ENCODE peak calls at places on chromosomes 16 and 17, in four cellular contexts. S is mucosa of gallbladder; T is stimulated activated CD4-positive, alpha-beta T cell treated with anti-CD3 and anti-CD28 coated beads, Interleukin-15, amount 100 ng/mL, for 1 hour; A is T1000. Z is an unnamed sample.

GRCh38 chr16:1430759-1431496 is at the start of gene PERCC1:
- DNase-seq in S (no peak), T (no peak), A (no peak), Z (no peak)

GRCh38 chr17:83055911-83056582 is 23.4 kb upstream of the METRNL start:
- DNase-seq in S (no peak), T (no peak), A (peak), Z (no peak)

GRCh38 chr17:75102385-75102821 is 7.4 kb upstream of the ARMC7 start:
- DNase-seq in S (no peak), T (no peak), A (no peak), Z (no peak)

GRCh38 chr17:80760501-80760900 is 215.9 kb downstream of the RPTOR start:
- DNase-seq in S (peak), T (no peak), A (no peak), Z (peak)

GRCh38 chr17:30824002-30824355 is 513 bp downstream of the CRLF3 start:
- DNase-seq in S (no peak), T (no peak), A (peak), Z (no peak)

GRCh38 chr16:794853-795466 is 5.6 kb downstream of the GNG13 start:
- DNase-seq in S (no peak), T (no peak), A (no peak), Z (no peak)

GRCh38 chr16:19105891-19106624 is 7.7 kb upstream of the ITPRIPL2 start:
- DNase-seq in S (no peak), T (no peak), A (no peak), Z (no peak)

GRCh38 chr17:82590216-82590615 is 58.0 kb downstream of the WDR45B start:
- DNase-seq in S (no peak), T (no peak), A (no peak), Z (no peak)

GRCh38 chr17:41705271-41705991 is 6.7 kb upstream of the GAST start:
- DNase-seq in S (no peak), T (no peak), A (no peak), Z (no peak)

GRCh38 chr16:68383858-68384257 is 64.5 kb downstream of the SMPD3 start:
- DNase-seq in S (no peak), T (no peak), A (no peak), Z (no peak)

GRCh38 chr17:64202683-64203430 is 60.2 kb downstream of the TEX2 start:
- DNase-seq in S (no peak), T (no peak), A (peak), Z (no peak)

GRCh38 chr17:1519678-1520077 is 3.3 kb upstream of the INPP5K start:
- DNase-seq in S (no peak), T (no peak), A (no peak), Z (no peak)

GRCh38 chr16:27401768-27402568 is at the start of gene IL21R:
- DNase-seq in S (peak), T (peak), A (peak), Z (no peak)

GRCh38 chr17:29596811-29597210 is 3.9 kb downstream of the ANKRD13B start:
- DNase-seq in S (no peak), T (no peak), A (no peak), Z (no peak)

GRCh38 chr17:76598004-76598439 is 12.4 kb upstream of the ST6GALNAC2 start:
- DNase-seq in S (no peak), T (no peak), A (no peak), Z (no peak)

GRCh38 chr16:56932588-56933265 is 785 bp downstream of the HERPUD1 start:
- DNase-seq in S (peak), T (no peak), A (no peak), Z (peak)

GRCh38 chr17:7327501-7327900 is 1.6 kb downstream of the NEURL4 start:
- DNase-seq in S (no peak), T (no peak), A (no peak), Z (no peak)

GRCh38 chr17:2238432-2239169 is 65.0 kb downstream of the SMG6 start:
- DNase-seq in S (no peak), T (no peak), A (no peak), Z (no peak)

GRCh38 chr16:56372938-56373337 is 52.4 kb downstream of the AMFR start:
- DNase-seq in S (no peak), T (no peak), A (no peak), Z (peak)

GRCh38 chr16:66603537-66604375 is 748 bp upstream of the CMTM3 start:
- DNase-seq in S (peak), T (peak), A (peak), Z (peak)

GRCh38 chr16:35626051-35626450 is 2166.6 kb downstream of the TP53TG3F start:
- DNase-seq in S (no peak), T (no peak), A (no peak), Z (no peak)

Z was measured in type B pancreatic cell.